ENCODE peak calls at places on chromosome 22, in eight cellular contexts. H is B cell, X is Peyer's patch, O is IMR-90, E is HFFc6, U is lower lobe of right lung, V is epithelial cell of esophagus, Y is right atrium auricular region. L is an unnamed sample.

GRCh38 chr22:50695421-50696250 is 23.0 kb downstream of the SHANK3 start:
- DNase-seq in H (no peak), X (peak), O (no peak), E (no peak), U (peak), V (peak), Y (no peak), L (peak)

GRCh38 chr22:30806391-30806861 is 111.8 kb downstream of the OSBP2 start:
- DNase-seq in H (no peak), X (no peak), O (peak), E (peak), U (no peak), V (peak), Y (no peak), L (peak)

GRCh38 chr22:45124176-45124857 is 39.4 kb upstream of the NUP50 start:
- DNase-seq in H (no peak), X (no peak), O (peak), E (no peak), U (no peak), V (no peak), Y (peak), L (no peak)

GRCh38 chr22:27885977-27886842 is 32.8 kb downstream of the PITPNB start:
- DNase-seq in H (peak), X (no peak), O (peak), E (peak), U (no peak), V (peak), Y (no peak), L (peak)

GRCh38 chr22:31229402-31230140 is 17.5 kb downstream of the LIMK2 start:
- DNase-seq in H (no peak), X (no peak), O (peak), E (no peak), U (no peak), V (no peak), Y (peak), L (no peak)

GRCh38 chr22:40425082-40425481 is 54.7 kb downstream of the SGSM3 start:
- DNase-seq in H (no peak), X (no peak), O (no peak), E (no peak), U (no peak), V (no peak), Y (no peak), L (no peak)

GRCh38 chr22:50656122-50657070 is 16.2 kb upstream of the SHANK3 start:
- DNase-seq in H (no peak), X (no peak), O (peak), E (peak), U (peak), V (peak), Y (no peak), L (peak)

GRCh38 chr22:38981005-38981658 is 1.0 kb upstream of the APOBEC3B start:
- DNase-seq in H (no peak), X (no peak), O (peak), E (peak), U (no peak), V (peak), Y (no peak), L (peak)

GRCh38 chr22:46090051-46090591 is 60.2 kb upstream of the PPARA start:
- DNase-seq in H (no peak), X (peak), O (no peak), E (no peak), U (peak), V (no peak), Y (no peak), L (no peak)

GRCh38 chr22:50507421-50507990 is at the start of gene LMF2:
- DNase-seq in H (peak), X (peak), O (no peak), E (peak), U (peak), V (peak), Y (peak), L (no peak)

GRCh38 chr22:39543095-39543494 is 10.5 kb upstream of the RPS19BP1 start:
- DNase-seq in H (peak), X (no peak), O (peak), E (no peak), U (no peak), V (peak), Y (no peak), L (no peak)

GRCh38 chr22:31605851-31606585 is 56.0 kb downstream of the PISD start:
- DNase-seq in H (no peak), X (peak), O (no peak), E (no peak), U (peak), V (peak), Y (no peak), L (no peak)

GRCh38 chr22:31872209-31872608 is 72.1 kb upstream of the YWHAH start:
- DNase-seq in H (no peak), X (no peak), O (no peak), E (no peak), U (no peak), V (no peak), Y (no peak), L (peak)

GRCh38 chr22:28963362-28963761 is 80.0 kb downstream of the ZNRF3 start:
- DNase-seq in H (no peak), X (no peak), O (no peak), E (no peak), U (no peak), V (no peak), Y (no peak), L (no peak)

GRCh38 chr22:38788417-38788816 is 5.5 kb downstream of the DNAL4 start:
- DNase-seq in H (no peak), X (no peak), O (peak), E (peak), U (no peak), V (peak), Y (peak), L (peak)

GRCh38 chr22:44437493-44438015 is 60.5 kb downstream of the RTL6 start:
- DNase-seq in H (no peak), X (no peak), O (peak), E (no peak), U (no peak), V (peak), Y (no peak), L (peak)

GRCh38 chr22:46072981-46073682 is 77.2 kb upstream of the PPARA start:
- DNase-seq in H (no peak), X (peak), O (no peak), E (no peak), U (peak), V (no peak), Y (no peak), L (no peak)

GRCh38 chr22:23091760-23092159 is 21.4 kb downstream of the GNAZ start:
- DNase-seq in H (no peak), X (no peak), O (no peak), E (no peak), U (no peak), V (no peak), Y (no peak), L (no peak)
- TF ChIP-seq CTCF in H (no peak), X (no peak), O (no peak), E (no peak), U (no peak), V (no peak), Y (no peak), L (no peak)

GRCh38 chr22:20240900-20241299 is 27.2 kb downstream of the RTN4R start:
- DNase-seq in H (no peak), X (no peak), O (no peak), E (no peak), U (no peak), V (no peak), Y (no peak), L (no peak)

GRCh38 chr22:20237480-20238440 is 30.4 kb downstream of the RTN4R start:
- DNase-seq in H (peak), X (no peak), O (no peak), E (no peak), U (no peak), V (peak), Y (no peak), L (peak)

GRCh38 chr22:20238567-20239062 is 29.5 kb downstream of the RTN4R start:
- DNase-seq in H (peak), X (peak), O (no peak), E (no peak), U (peak), V (peak), Y (no peak), L (peak)

GRCh38 chr22:20239951-20240773 is 28.0 kb downstream of the RTN4R start:
- DNase-seq in H (no peak), X (no peak), O (no peak), E (no peak), U (no peak), V (no peak), Y (no peak), L (no peak)

DNA sequence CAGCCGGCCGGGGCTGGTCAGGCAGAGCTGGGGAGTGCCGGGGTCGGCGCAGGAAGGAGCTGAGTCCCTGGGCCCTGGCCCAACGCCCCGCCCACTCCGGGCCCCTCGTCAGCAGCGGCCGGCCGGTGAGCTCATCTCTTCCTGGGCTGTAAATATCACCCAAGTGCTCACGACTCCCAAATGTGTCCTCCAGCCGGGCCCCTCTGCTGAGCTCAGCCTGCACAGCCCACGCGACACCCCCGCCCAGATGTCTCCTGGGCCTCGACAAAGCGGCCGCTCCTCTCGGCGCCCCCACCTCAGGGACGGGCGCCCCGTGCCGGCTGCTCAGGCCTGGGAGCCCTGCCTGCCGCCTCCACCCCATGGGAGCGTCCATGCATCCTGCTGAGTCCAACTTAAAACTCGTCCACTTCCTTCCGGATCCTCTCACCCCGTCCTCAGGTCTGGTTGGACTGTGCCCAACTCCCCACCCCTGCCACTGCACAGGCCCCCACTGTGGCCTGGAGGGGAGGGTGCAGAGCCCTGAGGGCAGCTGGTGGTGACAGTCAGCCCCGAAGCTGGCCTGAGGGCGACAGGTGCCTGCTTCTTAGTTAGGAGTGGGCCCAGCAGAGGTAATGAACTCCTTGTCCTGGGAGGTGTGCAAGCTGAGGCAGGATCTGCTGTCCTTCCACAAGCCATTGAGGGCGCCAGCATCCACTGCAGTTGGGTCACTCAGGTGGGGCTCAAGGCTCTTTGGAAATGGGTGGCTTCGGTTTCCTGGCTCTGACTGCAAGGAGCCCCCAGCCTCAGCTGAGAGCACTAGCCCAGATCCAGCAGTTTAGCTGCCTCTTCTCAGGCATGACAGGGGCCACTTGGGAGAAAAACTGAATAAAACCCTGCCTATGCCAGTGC is 28.8 kb downstream of the RTN4R start:
- DNase-seq in H (no peak), X (no peak), O (peak), E (no peak), U (no peak), V (no peak), Y (peak), L (no peak)
- TF ChIP-seq CTCF in H (no peak), X (no peak), O (no peak), E (no peak), U (no peak), V (no peak), Y (no peak), L (no peak)

DNA sequence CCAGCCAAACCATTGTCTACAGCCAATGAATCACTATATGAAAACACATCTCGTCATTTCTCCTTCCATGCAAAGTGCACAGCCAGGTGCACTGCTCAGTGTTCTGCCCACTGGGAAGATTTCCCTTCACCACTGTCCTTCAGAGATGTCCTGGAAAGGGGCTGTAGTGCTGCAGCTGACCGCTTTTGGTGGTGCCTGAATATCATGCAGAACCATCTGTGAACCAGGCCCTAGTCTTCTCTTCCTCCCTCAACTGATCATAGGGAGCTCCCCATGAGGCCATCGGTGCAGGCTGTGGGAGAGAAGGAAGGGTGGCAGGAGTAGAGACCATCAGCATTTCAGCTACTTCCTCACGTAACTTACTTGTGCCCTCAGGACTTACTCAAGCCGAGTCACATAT is 70.2 kb downstream of the GAB4 start:
- DNase-seq in H (no peak), X (no peak), O (no peak), E (no peak), U (no peak), V (no peak), Y (no peak), L (no peak)
- TF ChIP-seq CTCF in H (no peak), X (no peak), O (no peak), E (no peak), U (no peak), V (no peak), Y (no peak), L (no peak)

DNA sequence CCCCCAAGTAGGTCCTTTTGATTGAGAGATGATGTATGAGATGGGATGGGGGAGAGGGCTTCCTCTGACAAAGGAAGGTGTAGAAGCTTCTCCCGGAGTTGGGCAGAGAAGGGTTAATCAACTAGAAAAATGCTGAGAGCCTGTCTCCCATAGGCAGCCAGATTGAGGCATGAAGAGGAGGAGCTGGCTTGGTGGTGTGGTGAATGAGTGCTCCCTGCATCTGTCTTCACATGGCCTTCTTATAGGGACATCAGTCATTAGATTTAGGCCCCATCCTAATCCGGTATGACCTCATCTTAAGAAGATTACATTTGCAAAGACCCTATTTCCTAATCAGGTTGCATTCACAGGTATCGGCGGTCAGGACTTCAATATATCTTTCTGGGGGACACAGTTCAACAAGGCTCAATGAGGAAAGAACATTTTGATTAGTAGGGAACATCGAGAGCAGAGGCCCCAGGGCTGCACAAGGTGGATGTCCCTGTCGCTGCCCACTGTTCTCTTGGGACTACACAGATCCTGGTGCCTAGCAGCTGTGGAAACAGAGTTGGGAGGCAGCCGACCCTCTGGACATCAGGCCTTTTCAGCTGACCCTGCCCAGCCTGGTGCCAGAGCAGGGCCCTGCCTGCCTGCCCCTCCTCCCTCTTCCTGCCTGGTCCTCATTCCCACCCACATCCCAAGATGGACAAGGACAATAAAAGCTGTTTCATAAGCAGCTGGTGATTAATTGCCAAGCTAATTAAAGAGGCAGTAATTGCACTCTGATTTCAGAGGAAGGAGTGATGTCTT is 60.9 kb downstream of the NFAM1 start:
- DNase-seq in H (no peak), X (no peak), O (no peak), E (no peak), U (no peak), V (no peak), Y (no peak), L (no peak)
- TF ChIP-seq CTCF in H (no peak), X (no peak), O (no peak), E (no peak), U (no peak), V (no peak), Y (no peak), L (no peak)

GRCh38 chr22:49051491-49052022 is 776.1 kb downstream of the BRD1 start:
- DNase-seq in H (no peak), X (no peak), O (no peak), E (no peak), U (no peak), V (no peak), Y (no peak), L (no peak)

GRCh38 chr22:49052560-49052959 is 775.1 kb downstream of the BRD1 start:
- DNase-seq in H (no peak), X (no peak), O (no peak), E (no peak), U (no peak), V (no peak), Y (no peak), L (no peak)

GRCh38 chr22:49052023-49052538 is 775.6 kb downstream of the BRD1 start:
- DNase-seq in H (no peak), X (no peak), O (no peak), E (no peak), U (no peak), V (no peak), Y (no peak), L (no peak)

GRCh38 chr22:49055406-49055805 is 772.3 kb downstream of the BRD1 start:
- DNase-seq in H (no peak), X (no peak), O (no peak), E (no peak), U (no peak), V (no peak), Y (no peak), L (no peak)

DNA sequence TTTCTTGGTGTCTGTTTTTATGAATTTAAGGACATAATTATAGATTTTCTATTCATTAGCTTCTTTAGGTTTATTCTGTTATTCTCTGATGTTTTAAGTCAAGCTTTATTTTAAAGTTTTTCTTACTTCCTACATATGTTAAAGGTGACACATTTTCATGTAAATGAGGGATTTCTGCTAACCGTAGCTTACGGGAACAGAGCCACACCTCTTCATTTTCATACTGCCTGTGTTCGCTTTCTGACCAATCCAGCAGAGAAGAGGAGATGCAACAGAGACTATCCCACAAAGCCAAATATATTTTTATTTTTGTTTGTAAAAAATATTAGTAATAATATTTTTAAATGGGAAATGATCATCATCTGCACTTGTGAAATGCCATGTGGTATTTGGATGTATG is 774.1 kb downstream of the BRD1 start:
- DNase-seq in H (no peak), X (no peak), O (no peak), E (no peak), U (no peak), V (no peak), Y (no peak), L (no peak)
- TF ChIP-seq CTCF in H (no peak), X (no peak), O (no peak), E (no peak), U (no peak), V (no peak), Y (no peak), L (no peak)